ENCODE peak calls at places on chromosome 10, in five cellular contexts. N is cardiac fibroblast; U is hippocampal formation; J is caudate nucleus; D is stimulated activated CD4-positive, alpha-beta T cell treated with anti-CD3 and anti-CD28 coated beads, Interleukin-12 subunit alpha, Interleukin-12 subunit beta, amount 100 ng/mL, for 48 hours. W is an unnamed sample.

GRCh38 chr10:122380703-122381102 is 6.2 kb downstream of the PLEKHA1 start:
- DNase-seq in N (no peak), U (no peak), J (no peak), D (no peak), W (no peak)

GRCh38 chr10:70265032-70265689 is 18.6 kb downstream of the NPFFR1 start:
- DNase-seq in N (peak), U (no peak), J (no peak), D (no peak), W (no peak)

GRCh38 chr10:69955211-69955805 is 97.3 kb upstream of the MACROH2A2 start:
- DNase-seq in N (no peak), U (no peak), J (no peak), D (no peak), W (no peak)

GRCh38 chr10:97192952-97193435 is 7.2 kb upstream of the SLIT1 start:
- DNase-seq in N (no peak), U (no peak), J (no peak), D (no peak), W (no peak)

GRCh38 chr10:100984670-100985177 is 2.6 kb downstream of the MRPL43 start:
- DNase-seq in N (no peak), U (no peak), J (no peak), D (no peak), W (no peak)

GRCh38 chr10:112182808-112183328 is 697 bp downstream of the GPAM start:
- DNase-seq in N (no peak), U (no peak), J (no peak), D (no peak), W (no peak)

GRCh38 chr10:98374176-98374969 is 40.6 kb downstream of the PYROXD2 start:
- DNase-seq in N (peak), U (no peak), J (no peak), D (no peak), W (no peak)

GRCh38 chr10:110643670-110644597 is at the start of gene RBM20:
- DNase-seq in N (no peak), U (no peak), J (peak), D (no peak), W (no peak)

GRCh38 chr10:58631715-58632114 is 119.0 kb downstream of the BICC1 start:
- DNase-seq in N (peak), U (no peak), J (no peak), D (no peak), W (no peak)

GRCh38 chr10:60384006-60384405 is 5.7 kb downstream of the ANK3 start:
- DNase-seq in N (peak), U (no peak), J (no peak), D (no peak), W (no peak)

GRCh38 chr10:13709931-13710690 is 123.3 kb downstream of the PRPF18 start:
- DNase-seq in N (no peak), U (no peak), J (no peak), D (no peak), W (no peak)

GRCh38 chr10:103653581-103654020 is 160.1 kb downstream of the NEURL1 start:
- DNase-seq in N (no peak), U (no peak), J (no peak), D (no peak), W (no peak)

GRCh38 chr10:5948999-5949759 is 28.2 kb downstream of the IL15RA start:
- DNase-seq in N (peak), U (peak), J (peak), D (peak), W (no peak)

GRCh38 chr10:7797582-7797981 is 9.6 kb downstream of the ATP5F1C start:
- DNase-seq in N (peak), U (no peak), J (no peak), D (no peak), W (no peak)

W was measured in C1 segment of cervical spinal cord.